ENCODE peak calls at places on chromosome 18, in ten cellular contexts. Y, Q, N, G, K, J, F, U, A and V are unnamed samples.

GRCh38 chr18:71995895-71996443 is 548.2 kb downstream of the CBLN2 start:
- DNase-seq in Y (no peak), Q (no peak), N (no peak), G (no peak), K (no peak), J (no peak), F (no peak), U (no peak), A (no peak), V (no peak)

GRCh38 chr18:27184115-27185024 is 738 bp downstream of the CHST9 start:
- DNase-seq in Y (no peak), Q (no peak), N (no peak), G (no peak), K (no peak), J (no peak), F (no peak), U (no peak), A (no peak), V (no peak)

GRCh38 chr18:2526320-2526719 is 45.0 kb downstream of the METTL4 start:
- DNase-seq in Y (no peak), Q (no peak), N (no peak), G (no peak), K (no peak), J (no peak), F (no peak), U (no peak), A (no peak), V (no peak)

GRCh38 chr18:40102903-40103302 is 1852.1 kb upstream of the PIK3C3 start:
- DNase-seq in Y (no peak), Q (no peak), N (no peak), G (no peak), K (no peak), J (no peak), F (no peak), U (no peak), A (no peak), V (no peak)

GRCh38 chr18:46220116-46220515 is 115.9 kb downstream of the HAUS1 start:
- DNase-seq in Y (no peak), Q (no peak), N (no peak), G (no peak), K (no peak), J (no peak), F (no peak), U (no peak), A (no peak), V (no peak)

GRCh38 chr18:78169487-78169886 is 810.1 kb upstream of the SALL3 start:
- DNase-seq in Y (no peak), Q (no peak), N (no peak), G (no peak), K (no peak), J (no peak), F (no peak), U (no peak), A (no peak), V (no peak)

GRCh38 chr18:58375051-58375450 is 253.8 kb downstream of the ALPK2 start:
- DNase-seq in Y (no peak), Q (no peak), N (no peak), G (no peak), K (no peak), J (no peak), F (no peak), U (no peak), A (no peak), V (no peak)

GRCh38 chr18:48294894-48295585 is 114.1 kb downstream of the ZBTB7C start:
- DNase-seq in Y (no peak), Q (no peak), N (peak; percentile 10), G (no peak), K (no peak), J (no peak), F (no peak), U (no peak), A (no peak), V (no peak)

GRCh38 chr18:44637210-44638051 is 43.3 kb upstream of the SETBP1 start:
- DNase-seq in Y (no peak), Q (no peak), N (no peak), G (no peak), K (no peak), J (no peak), F (no peak), U (no peak), A (no peak), V (no peak)

GRCh38 chr18:49179222-49179621 is 228.5 kb upstream of the SMAD7 start:
- DNase-seq in Y (no peak), Q (no peak), N (no peak), G (no peak), K (no peak), J (no peak), F (no peak), U (no peak), A (no peak), V (no peak)

GRCh38 chr18:45167631-45168225 is 447.5 kb upstream of the SLC14A2 start:
- DNase-seq in Y (no peak), Q (no peak), N (no peak), G (no peak), K (no peak), J (no peak), F (no peak), U (no peak), A (no peak), V (no peak)

GRCh38 chr18:22282311-22283235 is 113.2 kb downstream of the GATA6 start:
- DNase-seq in Y (peak; percentile 63), Q (no peak), N (no peak), G (no peak), K (no peak), J (no peak), F (no peak), U (no peak), A (peak; percentile 60), V (no peak)

GRCh38 chr18:76099931-76100457 is 395.0 kb downstream of the ZNF516 start:
- DNase-seq in Y (no peak), Q (no peak), N (no peak), G (no peak), K (no peak), J (no peak), F (no peak), U (no peak), A (no peak), V (no peak)

DNA sequence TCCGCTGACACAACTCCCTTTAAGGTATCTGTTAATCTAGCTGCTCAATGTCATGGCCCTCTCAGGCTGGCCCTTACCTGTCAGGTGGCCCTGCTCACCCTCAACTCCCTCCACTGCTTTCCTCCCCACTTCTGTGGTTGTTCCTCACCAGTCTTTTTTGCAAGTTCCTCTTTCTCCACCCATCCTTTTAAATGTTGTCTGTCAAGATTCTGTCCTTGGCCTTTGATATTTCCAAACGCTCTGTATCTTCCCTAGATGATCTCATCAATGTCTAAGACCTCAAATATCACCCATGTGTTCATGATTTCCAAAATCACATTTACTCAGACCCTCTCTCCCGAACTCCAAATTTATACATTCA is 3.5 kb downstream of the PTPN2 start:
- DNase-seq in Y (no peak), Q (no peak), N (no peak), G (no peak), K (no peak), J (no peak), F (no peak), U (no peak), A (no peak), V (no peak)
- H3K4me1 ChIP-seq in Y (peaks cover 3% of the 10 kb centered on the region), Q (peaks cover 24% of the 10 kb centered on the region), N (no peaks in the 10 kb centered on the region), G (peaks cover 5% of the 10 kb centered on the region), K (peaks cover 20% of the 10 kb centered on the region), J (peaks cover 36% of the 10 kb centered on the region), F (no peaks in the 10 kb centered on the region), U (no peaks in the 10 kb centered on the region), A (peaks cover 14% of the 10 kb centered on the region), V (peaks cover 17% of the 10 kb centered on the region)

GRCh38 chr18:34928068-34928753 is 113.0 kb upstream of the MAPRE2 start:
- DNase-seq in Y (no peak), Q (no peak), N (no peak), G (no peak), K (no peak), J (no peak), F (no peak), U (no peak), A (no peak), V (no peak)
- TF ChIP-seq POLR2A in Y (no peak), Q (no peak), N (no peak), G (no peak), K (no peak), J (no peak), F (no peak), U (no peak), A (no peak), V (no peak)

DNA sequence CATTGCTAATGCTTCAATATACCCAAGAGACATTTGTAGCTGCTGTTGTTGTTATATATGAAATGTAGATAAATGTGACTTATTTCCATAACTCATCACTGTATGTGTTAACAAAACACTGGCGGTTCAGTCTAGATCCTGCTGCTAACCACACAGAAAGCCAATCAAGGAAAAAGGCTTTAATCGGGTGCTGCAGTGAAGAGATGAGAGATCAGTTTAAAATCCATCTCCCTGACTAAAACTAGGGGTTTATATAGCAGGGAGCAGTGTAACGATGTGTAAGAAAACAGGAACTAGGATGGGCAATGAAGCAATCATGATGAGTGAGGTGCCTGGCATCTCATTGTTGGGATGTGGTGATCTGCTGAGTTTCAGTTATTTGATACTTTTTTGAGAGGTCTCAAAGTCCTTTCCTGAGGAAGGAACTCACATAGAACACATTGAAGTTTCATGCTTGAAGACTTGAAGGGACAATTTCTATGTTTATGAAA is 677.7 kb upstream of the CDH7 start:
- DNase-seq in Y (no peak), Q (no peak), N (no peak), G (no peak), K (no peak), J (no peak), F (no peak), U (no peak), A (no peak), V (no peak)
- H3K27me3 ChIP-seq in Y (no peaks in the 10 kb centered on the region), Q (no peaks in the 10 kb centered on the region), N (no peaks in the 10 kb centered on the region), G (no peaks in the 10 kb centered on the region), K (no peaks in the 10 kb centered on the region), J (no peaks in the 10 kb centered on the region), F (no peaks in the 10 kb centered on the region), U (no peaks in the 10 kb centered on the region), A (no peaks in the 10 kb centered on the region), V (no peaks in the 10 kb centered on the region)

DNA sequence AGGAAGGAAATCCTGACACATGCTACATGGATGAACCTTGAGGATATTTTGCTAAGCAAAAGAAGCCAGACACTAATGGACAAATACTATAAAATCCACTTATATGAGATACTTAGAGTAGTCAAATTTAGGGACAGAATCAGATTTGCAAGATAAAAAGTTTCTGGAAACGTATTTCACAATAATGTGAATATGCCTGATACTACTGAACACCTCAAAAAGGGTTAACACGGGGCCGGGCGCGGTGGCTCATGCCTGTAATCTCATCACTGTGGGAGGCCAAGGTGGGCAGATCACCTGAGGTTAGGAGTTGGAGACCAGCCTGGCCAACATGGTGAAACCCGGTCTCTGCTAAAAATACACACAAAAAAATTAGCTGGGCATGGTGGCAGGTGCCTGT is 1.7 kb upstream of the RMC1 start:
- DNase-seq in Y (no peak), Q (no peak), N (no peak), G (no peak), K (no peak), J (no peak), F (no peak), U (no peak), A (no peak), V (no peak)
- H3K4me1 ChIP-seq in Y (peaks cover 10% of the 10 kb centered on the region), Q (peaks cover 27% of the 10 kb centered on the region), N (no peaks in the 10 kb centered on the region), G (peaks cover 6% of the 10 kb centered on the region), K (peaks cover 22% of the 10 kb centered on the region), J (peaks cover 24% of the 10 kb centered on the region), F (no peaks in the 10 kb centered on the region), U (no peaks in the 10 kb centered on the region), A (peaks cover 17% of the 10 kb centered on the region), V (peaks cover 23% of the 10 kb centered on the region)